ENCODE peak calls at places on chromosomes 6 and 20, in nine cellular contexts. One of them, this sample, is unnamed.

GRCh38 chr20:50788045-50788867 is 6.6 kb upstream of the BCAS4 start:
- DNase-seq in cardiac fibroblast: peak; percentile 84
- DNase-seq in AG04449: no peak
- DNase-seq in heart right ventricle: no peak
- DNase-seq in fibroblast of mammary gland: peak; percentile 81
- DNase-seq in HFF-Myc: peak; percentile 67
- DNase-seq in tibial nerve: peak; percentile 46
- DNase-seq in upper lobe of right lung: no peak
- DNase-seq in CD8-positive, alpha-beta memory T cell: no peak
- DNase-seq in this sample: peak; percentile 53

GRCh38 chr6:10411131-10411914 is 3.6 kb downstream of the TFAP2A start:
- DNase-seq in cardiac fibroblast: no peak
- DNase-seq in AG04449: no peak
- DNase-seq in heart right ventricle: no peak
- DNase-seq in fibroblast of mammary gland: no peak
- DNase-seq in HFF-Myc: no peak
- DNase-seq in tibial nerve: no peak
- DNase-seq in upper lobe of right lung: no peak
- DNase-seq in CD8-positive, alpha-beta memory T cell: no peak
- DNase-seq in this sample: peak; percentile 55

GRCh38 chr20:4776079-4776630 is 54.4 kb downstream of the PRND start:
- DNase-seq in cardiac fibroblast: no peak
- DNase-seq in AG04449: no peak
- DNase-seq in heart right ventricle: no peak
- DNase-seq in fibroblast of mammary gland: no peak
- DNase-seq in HFF-Myc: no peak
- DNase-seq in tibial nerve: no peak
- DNase-seq in upper lobe of right lung: no peak
- DNase-seq in CD8-positive, alpha-beta memory T cell: no peak
- DNase-seq in this sample: no peak

GRCh38 chr6:136775548-136775947 is 16.7 kb downstream of the MAP3K5 start:
- DNase-seq in cardiac fibroblast: peak; percentile 26
- DNase-seq in AG04449: peak; percentile 75
- DNase-seq in heart right ventricle: no peak
- DNase-seq in fibroblast of mammary gland: no peak
- DNase-seq in HFF-Myc: no peak
- DNase-seq in tibial nerve: no peak
- DNase-seq in upper lobe of right lung: no peak
- DNase-seq in CD8-positive, alpha-beta memory T cell: no peak
- DNase-seq in this sample: no peak

GRCh38 chr20:34222208-34222607 is 19.0 kb upstream of the ASIP start:
- DNase-seq in cardiac fibroblast: peak; percentile 87
- DNase-seq in AG04449: peak; percentile 96
- DNase-seq in heart right ventricle: no peak
- DNase-seq in fibroblast of mammary gland: peak; percentile 98
- DNase-seq in HFF-Myc: peak; percentile 97
- DNase-seq in tibial nerve: peak; percentile 32
- DNase-seq in upper lobe of right lung: no peak
- DNase-seq in CD8-positive, alpha-beta memory T cell: no peak
- DNase-seq in this sample: peak; percentile 47

GRCh38 chr20:41423026-41423425 is 56.4 kb upstream of the EMILIN3 start:
- DNase-seq in cardiac fibroblast: peak; percentile 22
- DNase-seq in AG04449: no peak
- DNase-seq in heart right ventricle: no peak
- DNase-seq in fibroblast of mammary gland: no peak
- DNase-seq in HFF-Myc: no peak
- DNase-seq in tibial nerve: no peak
- DNase-seq in upper lobe of right lung: no peak
- DNase-seq in CD8-positive, alpha-beta memory T cell: no peak
- DNase-seq in this sample: no peak

GRCh38 chr6:93294879-93295278 is 124.5 kb downstream of the EPHA7 start:
- DNase-seq in cardiac fibroblast: no peak
- DNase-seq in AG04449: no peak
- DNase-seq in heart right ventricle: no peak
- DNase-seq in fibroblast of mammary gland: no peak
- DNase-seq in HFF-Myc: no peak
- DNase-seq in tibial nerve: no peak
- DNase-seq in upper lobe of right lung: no peak
- DNase-seq in CD8-positive, alpha-beta memory T cell: no peak
- DNase-seq in this sample: no peak

GRCh38 chr6:127818149-127818548 is 82.7 kb downstream of the THEMIS start:
- DNase-seq in cardiac fibroblast: no peak
- DNase-seq in AG04449: no peak
- DNase-seq in heart right ventricle: no peak
- DNase-seq in fibroblast of mammary gland: no peak
- DNase-seq in HFF-Myc: no peak
- DNase-seq in tibial nerve: no peak
- DNase-seq in upper lobe of right lung: no peak
- DNase-seq in CD8-positive, alpha-beta memory T cell: no peak
- DNase-seq in this sample: no peak

GRCh38 chr6:75504902-75505233 is 11.3 kb upstream of the FILIP1 start:
- DNase-seq in cardiac fibroblast: peak; percentile 54
- DNase-seq in AG04449: no peak
- DNase-seq in heart right ventricle: no peak
- DNase-seq in fibroblast of mammary gland: peak; percentile 48
- DNase-seq in HFF-Myc: no peak
- DNase-seq in tibial nerve: peak; percentile 27
- DNase-seq in upper lobe of right lung: no peak
- DNase-seq in CD8-positive, alpha-beta memory T cell: no peak
- DNase-seq in this sample: no peak

GRCh38 chr20:47559141-47559540 is 57.5 kb downstream of the NCOA3 start:
- DNase-seq in cardiac fibroblast: peak; percentile 60
- DNase-seq in AG04449: no peak
- DNase-seq in heart right ventricle: no peak
- DNase-seq in fibroblast of mammary gland: no peak
- DNase-seq in HFF-Myc: no peak
- DNase-seq in tibial nerve: no peak
- DNase-seq in upper lobe of right lung: no peak
- DNase-seq in CD8-positive, alpha-beta memory T cell: no peak
- DNase-seq in this sample: no peak

GRCh38 chr6:17505062-17505476 is 95.0 kb upstream of the FAM8A1 start:
- DNase-seq in cardiac fibroblast: no peak
- DNase-seq in AG04449: no peak
- DNase-seq in heart right ventricle: no peak
- DNase-seq in fibroblast of mammary gland: peak; percentile 14
- DNase-seq in HFF-Myc: no peak
- DNase-seq in tibial nerve: no peak
- DNase-seq in upper lobe of right lung: no peak
- DNase-seq in CD8-positive, alpha-beta memory T cell: no peak
- DNase-seq in this sample: no peak

GRCh38 chr6:168190646-168191443 is 111.8 kb upstream of the FRMD1 start:
- DNase-seq in cardiac fibroblast: no peak
- DNase-seq in AG04449: no peak
- DNase-seq in heart right ventricle: no peak
- DNase-seq in fibroblast of mammary gland: no peak
- DNase-seq in HFF-Myc: no peak
- DNase-seq in tibial nerve: no peak
- DNase-seq in upper lobe of right lung: no peak
- DNase-seq in CD8-positive, alpha-beta memory T cell: no peak
- DNase-seq in this sample: no peak

GRCh38 chr6:161227004-161227950 is 46.6 kb downstream of the AGPAT4 start:
- DNase-seq in cardiac fibroblast: no peak
- DNase-seq in AG04449: no peak
- DNase-seq in heart right ventricle: no peak
- DNase-seq in fibroblast of mammary gland: peak; percentile 51
- DNase-seq in HFF-Myc: no peak
- DNase-seq in tibial nerve: no peak
- DNase-seq in upper lobe of right lung: no peak
- DNase-seq in CD8-positive, alpha-beta memory T cell: no peak
- DNase-seq in this sample: no peak

GRCh38 chr6:100078509-100078908 is 84.5 kb upstream of the MCHR2 start:
- DNase-seq in cardiac fibroblast: peak; percentile 17
- DNase-seq in AG04449: no peak
- DNase-seq in heart right ventricle: no peak
- DNase-seq in fibroblast of mammary gland: peak; percentile 41
- DNase-seq in HFF-Myc: no peak
- DNase-seq in tibial nerve: no peak
- DNase-seq in upper lobe of right lung: no peak
- DNase-seq in CD8-positive, alpha-beta memory T cell: no peak
- DNase-seq in this sample: peak; percentile 75

GRCh38 chr20:36924167-36925045 is 27.1 kb downstream of the SAMHD1 start:
- DNase-seq in cardiac fibroblast: no peak
- DNase-seq in AG04449: no peak
- DNase-seq in heart right ventricle: no peak
- DNase-seq in fibroblast of mammary gland: no peak
- DNase-seq in HFF-Myc: no peak
- DNase-seq in tibial nerve: no peak
- DNase-seq in upper lobe of right lung: peak; percentile 9
- DNase-seq in CD8-positive, alpha-beta memory T cell: no peak
- DNase-seq in this sample: no peak

GRCh38 chr20:41111578-41111951 is 25.8 kb upstream of the PLCG1 start:
- DNase-seq in cardiac fibroblast: no peak
- DNase-seq in AG04449: no peak
- DNase-seq in heart right ventricle: no peak
- DNase-seq in fibroblast of mammary gland: no peak
- DNase-seq in HFF-Myc: no peak
- DNase-seq in tibial nerve: no peak
- DNase-seq in upper lobe of right lung: no peak
- DNase-seq in CD8-positive, alpha-beta memory T cell: no peak
- DNase-seq in this sample: no peak

GRCh38 chr20:41185013-41185757 is 47.8 kb downstream of the PLCG1 start:
- DNase-seq in cardiac fibroblast: no peak
- DNase-seq in AG04449: no peak
- DNase-seq in heart right ventricle: no peak
- DNase-seq in fibroblast of mammary gland: no peak
- DNase-seq in HFF-Myc: no peak
- DNase-seq in tibial nerve: no peak
- DNase-seq in upper lobe of right lung: no peak
- DNase-seq in CD8-positive, alpha-beta memory T cell: no peak
- DNase-seq in this sample: no peak

GRCh38 chr20:4684837-4685413 is 36.8 kb upstream of the PRND start:
- DNase-seq in cardiac fibroblast: peak; percentile 65
- DNase-seq in AG04449: no peak
- DNase-seq in heart right ventricle: no peak
- DNase-seq in fibroblast of mammary gland: peak; percentile 82
- DNase-seq in HFF-Myc: no peak
- DNase-seq in tibial nerve: no peak
- DNase-seq in upper lobe of right lung: no peak
- DNase-seq in CD8-positive, alpha-beta memory T cell: no peak
- DNase-seq in this sample: peak; percentile 86

GRCh38 chr6:46138281-46138680 is 8.5 kb downstream of the ENPP4 start:
- DNase-seq in cardiac fibroblast: no peak
- DNase-seq in AG04449: no peak
- DNase-seq in heart right ventricle: no peak
- DNase-seq in fibroblast of mammary gland: no peak
- DNase-seq in HFF-Myc: no peak
- DNase-seq in tibial nerve: no peak
- DNase-seq in upper lobe of right lung: no peak
- DNase-seq in CD8-positive, alpha-beta memory T cell: no peak
- DNase-seq in this sample: no peak

GRCh38 chr20:63737940-63738686 is 1.5 kb upstream of the SLC2A4RG start:
- DNase-seq in cardiac fibroblast: no peak
- DNase-seq in AG04449: no peak
- DNase-seq in heart right ventricle: no peak
- DNase-seq in fibroblast of mammary gland: no peak
- DNase-seq in HFF-Myc: no peak
- DNase-seq in tibial nerve: no peak
- DNase-seq in upper lobe of right lung: peak; percentile 69
- DNase-seq in CD8-positive, alpha-beta memory T cell: peak; percentile 54
- DNase-seq in this sample: no peak
- H3K4me3 ChIP-seq in cardiac fibroblast: no peak overlapping the region
- H3K4me3 ChIP-seq in AG04449: no peak overlapping the region
- H3K4me3 ChIP-seq in heart right ventricle: peak overlapping the region; percentile 65
- H3K4me3 ChIP-seq in fibroblast of mammary gland: no peak overlapping the region
- H3K4me3 ChIP-seq in HFF-Myc: no peak overlapping the region
- H3K4me3 ChIP-seq in tibial nerve: peak overlapping the region; percentile 7
- H3K4me3 ChIP-seq in upper lobe of right lung: peak overlapping the region; percentile 61
- H3K4me3 ChIP-seq in CD8-positive, alpha-beta memory T cell: peak overlapping the region; percentile 96
- H3K4me3 ChIP-seq in this sample: no peak overlapping the region

GRCh38 chr6:26020291-26020982 is 57.8 kb downstream of the TRIM38 start:
- DNase-seq in cardiac fibroblast: peak; percentile 96
- DNase-seq in AG04449: no peak
- DNase-seq in heart right ventricle: peak; percentile 71
- DNase-seq in fibroblast of mammary gland: peak; percentile 95
- DNase-seq in HFF-Myc: peak; percentile 97
- DNase-seq in tibial nerve: peak; percentile 85
- DNase-seq in upper lobe of right lung: peak; percentile 84
- DNase-seq in CD8-positive, alpha-beta memory T cell: peak; percentile 92
- DNase-seq in this sample: peak; percentile 73

GRCh38 chr6:26017567-26017966 is 55.0 kb downstream of the TRIM38 start:
- DNase-seq in cardiac fibroblast: peak; percentile 87
- DNase-seq in AG04449: no peak
- DNase-seq in heart right ventricle: peak; percentile 70
- DNase-seq in fibroblast of mammary gland: peak; percentile 94
- DNase-seq in HFF-Myc: peak; percentile 84
- DNase-seq in tibial nerve: peak; percentile 48
- DNase-seq in upper lobe of right lung: peak; percentile 81
- DNase-seq in CD8-positive, alpha-beta memory T cell: peak; percentile 67
- DNase-seq in this sample: peak; percentile 77

GRCh38 chr6:26020983-26021349 is 58.4 kb downstream of the TRIM38 start:
- DNase-seq in cardiac fibroblast: peak; percentile 72
- DNase-seq in AG04449: no peak
- DNase-seq in heart right ventricle: peak; percentile 54
- DNase-seq in fibroblast of mammary gland: peak; percentile 82
- DNase-seq in HFF-Myc: no peak
- DNase-seq in tibial nerve: peak; percentile 56
- DNase-seq in upper lobe of right lung: peak; percentile 84
- DNase-seq in CD8-positive, alpha-beta memory T cell: no peak
- DNase-seq in this sample: peak; percentile 59

GRCh38 chr6:26019261-26019845 is 56.8 kb downstream of the TRIM38 start:
- DNase-seq in cardiac fibroblast: no peak
- DNase-seq in AG04449: no peak
- DNase-seq in heart right ventricle: no peak
- DNase-seq in fibroblast of mammary gland: peak; percentile 23
- DNase-seq in HFF-Myc: no peak
- DNase-seq in tibial nerve: no peak
- DNase-seq in upper lobe of right lung: no peak
- DNase-seq in CD8-positive, alpha-beta memory T cell: no peak
- DNase-seq in this sample: no peak

GRCh38 chr6:26016326-26017275 is 54.0 kb downstream of the TRIM38 start:
- DNase-seq in cardiac fibroblast: peak; percentile 21
- DNase-seq in AG04449: no peak
- DNase-seq in heart right ventricle: peak; percentile 66
- DNase-seq in fibroblast of mammary gland: peak; percentile 51
- DNase-seq in HFF-Myc: no peak
- DNase-seq in tibial nerve: no peak
- DNase-seq in upper lobe of right lung: no peak
- DNase-seq in CD8-positive, alpha-beta memory T cell: no peak
- DNase-seq in this sample: no peak
- H3K4me3 ChIP-seq in cardiac fibroblast: peak overlapping the region; percentile 22
- H3K4me3 ChIP-seq in AG04449: peak overlapping the region; percentile 53
- H3K4me3 ChIP-seq in heart right ventricle: peak overlapping the region; percentile 40
- H3K4me3 ChIP-seq in fibroblast of mammary gland: peak overlapping the region; percentile 51
- H3K4me3 ChIP-seq in HFF-Myc: peak overlapping the region; percentile 52
- H3K4me3 ChIP-seq in tibial nerve: peak overlapping the region; percentile 18
- H3K4me3 ChIP-seq in upper lobe of right lung: peak overlapping the region; percentile 43
- H3K4me3 ChIP-seq in CD8-positive, alpha-beta memory T cell: peak overlapping the region; percentile 27
- H3K4me3 ChIP-seq in this sample: no peak overlapping the region

GRCh38 chr6:99024089-99024488 is 76.3 kb upstream of the FBXL4 start:
- DNase-seq in cardiac fibroblast: no peak
- DNase-seq in AG04449: no peak
- DNase-seq in heart right ventricle: no peak
- DNase-seq in fibroblast of mammary gland: no peak
- DNase-seq in HFF-Myc: no peak
- DNase-seq in tibial nerve: no peak
- DNase-seq in upper lobe of right lung: no peak
- DNase-seq in CD8-positive, alpha-beta memory T cell: no peak
- DNase-seq in this sample: no peak
- H3K4me3 ChIP-seq in cardiac fibroblast: no peak overlapping the region
- H3K4me3 ChIP-seq in AG04449: no peak overlapping the region
- H3K4me3 ChIP-seq in heart right ventricle: no peak overlapping the region
- H3K4me3 ChIP-seq in fibroblast of mammary gland: no peak overlapping the region
- H3K4me3 ChIP-seq in HFF-Myc: no peak overlapping the region
- H3K4me3 ChIP-seq in tibial nerve: no peak overlapping the region
- H3K4me3 ChIP-seq in upper lobe of right lung: no peak overlapping the region
- H3K4me3 ChIP-seq in CD8-positive, alpha-beta memory T cell: no peak overlapping the region
- H3K4me3 ChIP-seq in this sample: no peak overlapping the region

GRCh38 chr6:111732390-111732789 is 126.7 kb upstream of the TRAF3IP2 start:
- DNase-seq in cardiac fibroblast: no peak
- DNase-seq in AG04449: no peak
- DNase-seq in heart right ventricle: no peak
- DNase-seq in fibroblast of mammary gland: no peak
- DNase-seq in HFF-Myc: no peak
- DNase-seq in tibial nerve: no peak
- DNase-seq in upper lobe of right lung: no peak
- DNase-seq in CD8-positive, alpha-beta memory T cell: no peak
- DNase-seq in this sample: no peak
- H3K4me3 ChIP-seq in cardiac fibroblast: no peak overlapping the region
- H3K4me3 ChIP-seq in AG04449: no peak overlapping the region
- H3K4me3 ChIP-seq in heart right ventricle: no peak overlapping the region
- H3K4me3 ChIP-seq in fibroblast of mammary gland: no peak overlapping the region
- H3K4me3 ChIP-seq in HFF-Myc: no peak overlapping the region
- H3K4me3 ChIP-seq in tibial nerve: no peak overlapping the region
- H3K4me3 ChIP-seq in upper lobe of right lung: no peak overlapping the region
- H3K4me3 ChIP-seq in CD8-positive, alpha-beta memory T cell: no peak overlapping the region
- H3K4me3 ChIP-seq in this sample: no peak overlapping the region

This sample was measured in MG63.